ENCODE peak calls at places on chromosomes 13 and 19, in ten cellular contexts. One of them, this sample, is unnamed.

GRCh38 chr19:1163934-1164683 is 10.0 kb downstream of the SBNO2 start:
- DNase-seq in pancreas: no peak
- DNase-seq in AG10803: no peak
- DNase-seq in brain microvascular endothelial cell: no peak
- DNase-seq in fibroblast of lung: no peak
- DNase-seq in choroid plexus epithelial cell: no peak
- DNase-seq in aorta: no peak
- DNase-seq in thyroid gland: no peak
- DNase-seq in effector memory CD4-positive, alpha-beta T cell: no peak
- DNase-seq in adrenal gland: peak; percentile 22
- DNase-seq in this sample: no peak

GRCh38 chr13:20258208-20258962 is 26.3 kb upstream of the GJB6 start:
- DNase-seq in pancreas: no peak
- DNase-seq in AG10803: no peak
- DNase-seq in brain microvascular endothelial cell: no peak
- DNase-seq in fibroblast of lung: no peak
- DNase-seq in choroid plexus epithelial cell: peak; percentile 5
- DNase-seq in aorta: no peak
- DNase-seq in thyroid gland: peak; percentile 95
- DNase-seq in effector memory CD4-positive, alpha-beta T cell: no peak
- DNase-seq in adrenal gland: no peak
- DNase-seq in this sample: no peak

GRCh38 chr13:114179087-114179658 is at the start of gene CFAP97D2:
- DNase-seq in pancreas: no peak
- DNase-seq in AG10803: no peak
- DNase-seq in brain microvascular endothelial cell: no peak
- DNase-seq in fibroblast of lung: no peak
- DNase-seq in choroid plexus epithelial cell: no peak
- DNase-seq in aorta: no peak
- DNase-seq in thyroid gland: no peak
- DNase-seq in effector memory CD4-positive, alpha-beta T cell: no peak
- DNase-seq in adrenal gland: no peak
- DNase-seq in this sample: no peak

GRCh38 chr19:38229585-38230073 is 5.6 kb upstream of the DPF1 start:
- DNase-seq in pancreas: peak; percentile 70
- DNase-seq in AG10803: peak; percentile 85
- DNase-seq in brain microvascular endothelial cell: peak; percentile 60
- DNase-seq in fibroblast of lung: peak; percentile 89
- DNase-seq in choroid plexus epithelial cell: peak; percentile 90
- DNase-seq in aorta: peak; percentile 70
- DNase-seq in thyroid gland: no peak
- DNase-seq in effector memory CD4-positive, alpha-beta T cell: peak; percentile 27
- DNase-seq in adrenal gland: peak; percentile 54
- DNase-seq in this sample: peak; percentile 88

GRCh38 chr13:25288966-25289365 is 1.7 kb upstream of the MTMR6 start:
- DNase-seq in pancreas: no peak
- DNase-seq in AG10803: no peak
- DNase-seq in brain microvascular endothelial cell: no peak
- DNase-seq in fibroblast of lung: no peak
- DNase-seq in choroid plexus epithelial cell: no peak
- DNase-seq in aorta: no peak
- DNase-seq in thyroid gland: no peak
- DNase-seq in effector memory CD4-positive, alpha-beta T cell: no peak
- DNase-seq in adrenal gland: no peak
- DNase-seq in this sample: no peak

GRCh38 chr19:2015611-2015950 is at the start of gene BTBD2:
- DNase-seq in pancreas: peak; percentile 77
- DNase-seq in AG10803: peak; percentile 86
- DNase-seq in brain microvascular endothelial cell: no peak
- DNase-seq in fibroblast of lung: peak; percentile 94
- DNase-seq in choroid plexus epithelial cell: peak; percentile 88
- DNase-seq in aorta: no peak
- DNase-seq in thyroid gland: peak; percentile 54
- DNase-seq in effector memory CD4-positive, alpha-beta T cell: peak; percentile 38
- DNase-seq in adrenal gland: peak; percentile 83
- DNase-seq in this sample: peak; percentile 81

GRCh38 chr19:719636-720377 is 11.1 kb downstream of the PALM start:
- DNase-seq in pancreas: no peak
- DNase-seq in AG10803: no peak
- DNase-seq in brain microvascular endothelial cell: no peak
- DNase-seq in fibroblast of lung: no peak
- DNase-seq in choroid plexus epithelial cell: no peak
- DNase-seq in aorta: no peak
- DNase-seq in thyroid gland: no peak
- DNase-seq in effector memory CD4-positive, alpha-beta T cell: no peak
- DNase-seq in adrenal gland: peak; percentile 53
- DNase-seq in this sample: no peak

GRCh38 chr13:27505792-27506191 is 55.4 kb upstream of the MTIF3 start:
- DNase-seq in pancreas: no peak
- DNase-seq in AG10803: no peak
- DNase-seq in brain microvascular endothelial cell: no peak
- DNase-seq in fibroblast of lung: no peak
- DNase-seq in choroid plexus epithelial cell: no peak
- DNase-seq in aorta: no peak
- DNase-seq in thyroid gland: no peak
- DNase-seq in effector memory CD4-positive, alpha-beta T cell: no peak
- DNase-seq in adrenal gland: no peak
- DNase-seq in this sample: no peak

GRCh38 chr13:112965103-112965502 is 3.9 kb upstream of the MCF2L start:
- DNase-seq in pancreas: peak; percentile 48
- DNase-seq in AG10803: no peak
- DNase-seq in brain microvascular endothelial cell: no peak
- DNase-seq in fibroblast of lung: no peak
- DNase-seq in choroid plexus epithelial cell: no peak
- DNase-seq in aorta: no peak
- DNase-seq in thyroid gland: no peak
- DNase-seq in effector memory CD4-positive, alpha-beta T cell: no peak
- DNase-seq in adrenal gland: peak; percentile 7
- DNase-seq in this sample: no peak

GRCh38 chr13:30325668-30326067 is 18.3 kb upstream of the KATNAL1 start:
- DNase-seq in pancreas: no peak
- DNase-seq in AG10803: no peak
- DNase-seq in brain microvascular endothelial cell: no peak
- DNase-seq in fibroblast of lung: no peak
- DNase-seq in choroid plexus epithelial cell: no peak
- DNase-seq in aorta: no peak
- DNase-seq in thyroid gland: no peak
- DNase-seq in effector memory CD4-positive, alpha-beta T cell: no peak
- DNase-seq in adrenal gland: no peak
- DNase-seq in this sample: no peak

GRCh38 chr19:10468133-10468532 is 35.0 kb downstream of the KEAP1 start:
- DNase-seq in pancreas: no peak
- DNase-seq in AG10803: no peak
- DNase-seq in brain microvascular endothelial cell: no peak
- DNase-seq in fibroblast of lung: no peak
- DNase-seq in choroid plexus epithelial cell: no peak
- DNase-seq in aorta: no peak
- DNase-seq in thyroid gland: no peak
- DNase-seq in effector memory CD4-positive, alpha-beta T cell: no peak
- DNase-seq in adrenal gland: no peak
- DNase-seq in this sample: no peak

GRCh38 chr13:99258946-99259345 is 767 bp upstream of the GPR18 start:
- DNase-seq in pancreas: no peak
- DNase-seq in AG10803: no peak
- DNase-seq in brain microvascular endothelial cell: no peak
- DNase-seq in fibroblast of lung: no peak
- DNase-seq in choroid plexus epithelial cell: no peak
- DNase-seq in aorta: no peak
- DNase-seq in thyroid gland: no peak
- DNase-seq in effector memory CD4-positive, alpha-beta T cell: no peak
- DNase-seq in adrenal gland: no peak
- DNase-seq in this sample: no peak

GRCh38 chr13:99263386-99263785 is 5.2 kb upstream of the GPR18 start:
- DNase-seq in pancreas: no peak
- DNase-seq in AG10803: no peak
- DNase-seq in brain microvascular endothelial cell: no peak
- DNase-seq in fibroblast of lung: no peak
- DNase-seq in choroid plexus epithelial cell: no peak
- DNase-seq in aorta: no peak
- DNase-seq in thyroid gland: no peak
- DNase-seq in effector memory CD4-positive, alpha-beta T cell: no peak
- DNase-seq in adrenal gland: no peak
- DNase-seq in this sample: no peak

GRCh38 chr13:99258210-99258860 is at the start of gene GPR18:
- DNase-seq in pancreas: no peak
- DNase-seq in AG10803: no peak
- DNase-seq in brain microvascular endothelial cell: no peak
- DNase-seq in fibroblast of lung: peak; percentile 12
- DNase-seq in choroid plexus epithelial cell: no peak
- DNase-seq in aorta: no peak
- DNase-seq in thyroid gland: no peak
- DNase-seq in effector memory CD4-positive, alpha-beta T cell: no peak
- DNase-seq in adrenal gland: no peak
- DNase-seq in this sample: peak; percentile 75

GRCh38 chr13:99260216-99260615 is 2.0 kb upstream of the GPR18 start:
- DNase-seq in pancreas: no peak
- DNase-seq in AG10803: peak; percentile 50
- DNase-seq in brain microvascular endothelial cell: no peak
- DNase-seq in fibroblast of lung: no peak
- DNase-seq in choroid plexus epithelial cell: no peak
- DNase-seq in aorta: no peak
- DNase-seq in thyroid gland: no peak
- DNase-seq in effector memory CD4-positive, alpha-beta T cell: no peak
- DNase-seq in adrenal gland: no peak
- DNase-seq in this sample: no peak

DNA sequence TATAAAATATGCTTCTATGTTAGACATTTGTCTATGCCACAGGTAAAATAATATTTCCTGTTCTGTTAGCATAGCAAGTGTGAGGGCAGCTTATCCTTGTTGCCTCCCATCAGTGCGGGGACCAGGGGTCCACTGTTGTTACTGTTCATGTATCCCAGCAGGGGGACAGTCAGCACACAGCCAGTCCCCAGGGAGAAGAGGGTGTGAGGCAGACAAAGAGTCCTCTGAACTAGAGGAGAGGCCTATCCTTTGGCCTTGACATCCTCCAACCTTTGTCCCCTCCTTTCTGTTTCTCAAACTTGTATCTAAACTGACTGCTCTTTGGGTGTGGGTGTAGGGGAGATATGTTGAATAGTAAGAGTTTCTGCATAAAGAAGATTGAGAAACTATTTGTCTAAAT is 2.9 kb upstream of the GPR18 start:
- DNase-seq in pancreas: no peak
- DNase-seq in AG10803: no peak
- DNase-seq in brain microvascular endothelial cell: no peak
- DNase-seq in fibroblast of lung: no peak
- DNase-seq in choroid plexus epithelial cell: no peak
- DNase-seq in aorta: no peak
- DNase-seq in thyroid gland: no peak
- DNase-seq in effector memory CD4-positive, alpha-beta T cell: no peak
- DNase-seq in adrenal gland: no peak
- DNase-seq in this sample: no peak
- H3K4me3 ChIP-seq in pancreas: no peak overlapping the region
- H3K4me3 ChIP-seq in AG10803: no peak overlapping the region
- H3K4me3 ChIP-seq in brain microvascular endothelial cell: no peak overlapping the region
- H3K4me3 ChIP-seq in fibroblast of lung: no peak overlapping the region
- H3K4me3 ChIP-seq in choroid plexus epithelial cell: no peak overlapping the region
- H3K4me3 ChIP-seq in aorta: no peak overlapping the region
- H3K4me3 ChIP-seq in thyroid gland: no peak overlapping the region
- H3K4me3 ChIP-seq in effector memory CD4-positive, alpha-beta T cell: no peak overlapping the region
- H3K4me3 ChIP-seq in adrenal gland: no peak overlapping the region
- H3K4me3 ChIP-seq in this sample: no peak overlapping the region

DNA sequence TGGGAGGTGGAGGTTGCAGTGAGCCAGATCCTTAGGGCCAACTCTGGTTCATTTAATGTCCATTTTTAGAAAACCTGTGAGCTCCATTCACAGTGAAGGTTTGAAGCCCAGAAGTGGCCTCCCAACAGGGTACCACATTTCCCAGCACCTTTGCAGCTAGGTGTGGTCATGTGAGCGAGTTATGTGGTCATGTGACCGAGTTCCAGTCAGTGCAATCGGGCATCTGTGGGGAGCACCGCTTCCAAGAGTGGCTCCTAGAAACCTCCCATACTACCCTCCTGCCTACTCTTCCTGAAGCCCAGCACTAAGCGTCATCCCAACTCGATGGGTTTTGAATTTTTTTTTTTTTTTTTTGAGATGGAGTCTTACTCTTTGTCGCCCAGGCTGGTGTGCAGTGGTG is 663 bp upstream of the PLA2G4C start:
- DNase-seq in pancreas: no peak
- DNase-seq in AG10803: no peak
- DNase-seq in brain microvascular endothelial cell: no peak
- DNase-seq in fibroblast of lung: no peak
- DNase-seq in choroid plexus epithelial cell: no peak
- DNase-seq in aorta: no peak
- DNase-seq in thyroid gland: no peak
- DNase-seq in effector memory CD4-positive, alpha-beta T cell: no peak
- DNase-seq in adrenal gland: no peak
- DNase-seq in this sample: no peak
- H3K4me3 ChIP-seq in pancreas: no peak overlapping the region
- H3K4me3 ChIP-seq in AG10803: no peak overlapping the region
- H3K4me3 ChIP-seq in brain microvascular endothelial cell: no peak overlapping the region
- H3K4me3 ChIP-seq in fibroblast of lung: no peak overlapping the region
- H3K4me3 ChIP-seq in choroid plexus epithelial cell: no peak overlapping the region
- H3K4me3 ChIP-seq in aorta: no peak overlapping the region
- H3K4me3 ChIP-seq in thyroid gland: peak overlapping the region; percentile 23
- H3K4me3 ChIP-seq in effector memory CD4-positive, alpha-beta T cell: no peak overlapping the region
- H3K4me3 ChIP-seq in adrenal gland: no peak overlapping the region
- H3K4me3 ChIP-seq in this sample: no peak overlapping the region

GRCh38 chr13:110258876-110259631 is 47.9 kb downstream of the COL4A1 start:
- DNase-seq in pancreas: no peak
- DNase-seq in AG10803: no peak
- DNase-seq in brain microvascular endothelial cell: no peak
- DNase-seq in fibroblast of lung: peak; percentile 22
- DNase-seq in choroid plexus epithelial cell: no peak
- DNase-seq in aorta: no peak
- DNase-seq in thyroid gland: no peak
- DNase-seq in effector memory CD4-positive, alpha-beta T cell: no peak
- DNase-seq in adrenal gland: no peak
- DNase-seq in this sample: no peak
- H3K4me3 ChIP-seq in pancreas: no peak overlapping the region
- H3K4me3 ChIP-seq in AG10803: no peak overlapping the region
- H3K4me3 ChIP-seq in brain microvascular endothelial cell: no peak overlapping the region
- H3K4me3 ChIP-seq in fibroblast of lung: no peak overlapping the region
- H3K4me3 ChIP-seq in choroid plexus epithelial cell: no peak overlapping the region
- H3K4me3 ChIP-seq in aorta: no peak overlapping the region
- H3K4me3 ChIP-seq in thyroid gland: no peak overlapping the region
- H3K4me3 ChIP-seq in effector memory CD4-positive, alpha-beta T cell: no peak overlapping the region
- H3K4me3 ChIP-seq in adrenal gland: no peak overlapping the region
- H3K4me3 ChIP-seq in this sample: no peak overlapping the region

DNA sequence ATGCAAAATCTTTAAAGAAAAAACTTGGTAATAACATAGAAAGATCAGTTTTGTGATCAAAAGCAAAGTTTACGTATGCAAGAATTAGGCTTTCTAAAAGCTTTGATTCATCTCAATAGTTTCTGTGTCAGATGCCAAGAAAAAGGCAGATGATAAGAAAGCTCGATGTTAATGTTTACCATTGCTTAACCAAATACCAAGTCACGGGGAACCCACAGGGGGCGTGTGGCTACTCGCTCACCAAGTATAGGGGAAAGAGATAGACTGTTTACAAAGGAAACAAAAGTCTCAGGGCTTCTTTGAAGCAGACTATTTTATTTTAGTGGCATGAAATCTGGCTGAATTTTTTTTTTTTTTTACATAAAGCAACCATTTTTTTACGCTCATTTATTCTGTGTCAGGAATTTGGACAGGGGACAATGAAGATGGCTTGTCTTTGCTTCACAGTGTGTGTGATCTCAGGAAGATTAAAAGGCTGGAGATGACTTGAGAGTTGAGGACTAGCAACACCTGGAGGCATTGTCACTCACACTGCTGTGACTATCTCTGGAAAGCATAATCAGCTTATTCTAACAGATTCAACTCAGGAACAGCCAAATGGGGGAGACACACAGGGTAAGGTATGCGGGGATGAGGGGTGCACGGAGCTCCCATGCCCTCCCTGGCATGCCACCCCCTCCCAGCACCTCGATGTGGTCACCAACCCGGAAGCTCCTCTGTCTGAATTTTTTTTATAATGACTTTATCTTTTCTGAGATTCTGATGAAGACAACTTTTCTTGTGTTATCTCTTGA is 24.9 kb downstream of the RCBTB1 start:
- DNase-seq in pancreas: peak; percentile 75
- DNase-seq in AG10803: no peak
- DNase-seq in brain microvascular endothelial cell: peak; percentile 39
- DNase-seq in fibroblast of lung: peak; percentile 68
- DNase-seq in choroid plexus epithelial cell: peak; percentile 85
- DNase-seq in aorta: no peak
- DNase-seq in thyroid gland: no peak
- DNase-seq in effector memory CD4-positive, alpha-beta T cell: no peak
- DNase-seq in adrenal gland: peak; percentile 33
- DNase-seq in this sample: peak; percentile 46
- H3K4me3 ChIP-seq in pancreas: no peak overlapping the region
- H3K4me3 ChIP-seq in AG10803: no peak overlapping the region
- H3K4me3 ChIP-seq in brain microvascular endothelial cell: no peak overlapping the region
- H3K4me3 ChIP-seq in fibroblast of lung: no peak overlapping the region
- H3K4me3 ChIP-seq in choroid plexus epithelial cell: no peak overlapping the region
- H3K4me3 ChIP-seq in aorta: no peak overlapping the region
- H3K4me3 ChIP-seq in thyroid gland: no peak overlapping the region
- H3K4me3 ChIP-seq in effector memory CD4-positive, alpha-beta T cell: no peak overlapping the region
- H3K4me3 ChIP-seq in adrenal gland: no peak overlapping the region
- H3K4me3 ChIP-seq in this sample: no peak overlapping the region